ENCODE peak calls at places on chromosomes 7 and 10, in four cellular contexts. U is WERI-Rb-1; Z is CD4-positive, alpha-beta T cell; J is Peyer's patch. L is an unnamed sample.

GRCh38 chr10:79146611-79147130 is 77.9 kb downstream of the ZMIZ1 start:
- DNase-seq in U (no peak), Z (no peak), J (peak; percentile 69), L (no peak)

GRCh38 chr10:131571845-131572244 is 260.3 kb upstream of the TCERG1L start:
- DNase-seq in U (no peak), Z (no peak), J (peak; percentile 19), L (no peak)

GRCh38 chr7:1083729-1084657 is 3.9 kb upstream of the GPER1 start:
- DNase-seq in U (no peak), Z (no peak), J (no peak), L (no peak)

GRCh38 chr10:47167591-47167990 is 132.4 kb upstream of the GDF10 start:
- DNase-seq in U (no peak), Z (no peak), J (no peak), L (no peak)

GRCh38 chr10:79444243-79445119 is 943 bp downstream of the ZCCHC24 start:
- DNase-seq in U (peak; percentile 37), Z (peak; percentile 15), J (peak; percentile 76), L (peak; percentile 61)

GRCh38 chr7:141418087-141418486 is 133.1 kb upstream of the AGK start:
- DNase-seq in U (no peak), Z (no peak), J (no peak), L (no peak)

GRCh38 chr10:104033401-104033930 is 52.2 kb downstream of the COL17A1 start:
- DNase-seq in U (no peak), Z (no peak), J (no peak), L (no peak)

GRCh38 chr7:157309990-157310668 is 26.7 kb upstream of the DNAJB6 start:
- DNase-seq in U (no peak), Z (no peak), J (no peak), L (no peak)

GRCh38 chr10:132650611-132651250 is 113.1 kb downstream of the INPP5A start:
- DNase-seq in U (no peak), Z (no peak), J (no peak), L (no peak)

GRCh38 chr7:101179780-101180755 is at the start of gene NAT16:
- DNase-seq in U (no peak), Z (no peak), J (no peak), L (no peak)

GRCh38 chr10:113347508-113347907 is 205.3 kb upstream of the HABP2 start:
- DNase-seq in U (no peak), Z (no peak), J (no peak), L (no peak)

GRCh38 chr10:71638087-71638576 is 81.4 kb downstream of the C10orf105 start:
- DNase-seq in U (no peak), Z (no peak), J (peak; percentile 90), L (no peak)

GRCh38 chr10:125878957-125879835 is 1.9 kb downstream of the DHX32 start:
- DNase-seq in U (no peak), Z (no peak), J (no peak), L (no peak)

GRCh38 chr10:3658766-3659165 is 126.2 kb downstream of the KLF6 start:
- DNase-seq in U (no peak), Z (no peak), J (no peak), L (no peak)

GRCh38 chr10:73095479-73096021 is 1.1 kb downstream of the P4HA1 start:
- DNase-seq in U (peak; percentile 19), Z (peak; percentile 8), J (peak; percentile 66), L (peak; percentile 62)

GRCh38 chr10:36114913-36115312 is 472.8 kb upstream of the FZD8 start:
- DNase-seq in U (no peak), Z (no peak), J (no peak), L (no peak)

GRCh38 chr7:49023345-49024330 is 99.3 kb downstream of the CDC14C start:
- DNase-seq in U (no peak), Z (no peak), J (no peak), L (peak; percentile 2)

GRCh38 chr7:25432807-25433206 is 204.5 kb upstream of the NPVF start:
- DNase-seq in U (no peak), Z (no peak), J (no peak), L (no peak)

GRCh38 chr10:20598590-20598989 is 298.5 kb downstream of the NEBL start:
- DNase-seq in U (peak; percentile 22), Z (no peak), J (no peak), L (no peak)

GRCh38 chr7:157550300-157551275 is 213.8 kb downstream of the DNAJB6 start:
- DNase-seq in U (no peak), Z (no peak), J (peak; percentile 19), L (no peak)

GRCh38 chr7:39624202-39624807 is 933 bp downstream of the RALA start:
- DNase-seq in U (peak; percentile 28), Z (no peak), J (no peak), L (peak; percentile 10)

DNA sequence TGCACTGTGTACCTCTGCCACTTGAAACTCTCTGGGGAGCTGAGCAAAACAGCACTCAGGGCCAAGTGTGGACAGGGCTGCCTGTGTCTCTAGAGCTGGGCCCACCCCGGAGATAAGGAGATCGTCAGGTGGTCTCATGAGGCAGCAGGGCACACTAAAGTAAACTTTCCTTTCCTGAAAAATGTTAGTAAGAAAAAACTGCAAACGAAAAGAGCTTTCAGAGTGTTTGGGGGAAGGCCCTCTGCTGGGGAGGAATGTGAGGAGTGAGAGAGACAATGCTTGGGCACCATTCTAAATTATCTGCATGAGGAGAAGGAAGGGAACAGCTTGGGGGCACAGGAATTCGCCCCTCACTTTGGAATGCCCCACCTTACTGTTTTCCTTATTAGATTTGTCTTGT is 127.7 kb downstream of the ATXN7L1 start:
- DNase-seq in U (no peak), Z (no peak), J (no peak), L (no peak)
- TF ChIP-seq CTCF in U (no peak), Z (no peak), J (no peak), L (no peak)

DNA sequence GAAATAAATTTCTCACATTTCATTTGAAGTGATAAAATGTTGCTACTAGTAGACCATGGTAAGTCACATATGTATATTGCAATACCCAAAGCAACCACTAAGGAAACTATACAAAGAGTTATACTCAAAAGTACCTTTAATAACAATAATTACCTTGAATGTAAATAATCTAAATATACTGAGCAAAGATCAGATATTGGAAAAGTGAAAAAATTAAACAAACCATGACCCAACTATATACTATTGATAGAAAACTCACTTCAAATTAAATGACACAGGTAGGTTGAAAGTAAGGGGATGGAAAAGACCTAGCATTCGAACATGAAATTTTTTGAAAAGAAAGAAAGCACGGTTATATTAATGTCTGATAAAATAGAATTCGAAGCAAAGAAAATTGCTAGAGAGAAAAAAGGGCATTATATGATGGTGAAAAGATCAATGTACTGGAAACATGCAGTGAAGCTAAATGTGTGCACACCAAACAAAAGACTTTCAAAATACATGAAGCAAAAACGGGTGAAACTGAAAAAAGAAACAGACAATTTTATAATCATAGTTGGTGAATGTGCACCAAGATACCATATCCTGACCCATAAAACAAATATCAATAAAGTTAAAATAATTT is 29.1 kb downstream of the TFPI2 start:
- DNase-seq in U (no peak), Z (no peak), J (no peak), L (no peak)
- TF ChIP-seq CTCF in U (no peak), Z (no peak), J (peak; percentile 15), L (peak; percentile 44)

DNA sequence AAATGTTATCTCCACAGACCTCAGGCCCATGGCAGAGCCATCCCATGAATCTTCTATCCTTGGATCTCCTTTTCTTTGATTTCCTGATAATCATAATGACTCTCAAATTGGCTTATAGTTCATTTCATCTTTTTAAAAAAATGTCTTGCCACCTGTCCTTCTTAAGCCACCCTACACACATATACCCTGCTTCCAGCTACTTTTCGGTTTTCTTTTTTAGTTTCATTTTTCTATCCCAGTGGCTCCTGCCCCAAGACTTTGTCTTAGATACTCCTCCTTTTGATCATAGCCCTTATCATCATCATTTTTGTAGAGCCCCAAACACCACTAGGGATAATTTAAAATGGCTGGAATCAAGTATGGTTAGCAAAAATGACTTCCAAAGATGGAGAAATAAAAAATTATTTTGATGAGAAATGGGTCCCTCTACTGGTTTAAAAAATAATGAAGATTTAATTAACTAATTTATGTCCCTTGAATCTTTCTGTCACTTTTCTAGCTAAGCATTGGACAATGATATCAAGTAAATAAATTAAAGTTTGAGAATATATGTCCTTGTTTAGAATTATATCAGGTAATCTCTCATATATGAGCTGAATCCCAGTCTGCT is 277.3 kb upstream of the SEMA3D start:
- DNase-seq in U (no peak), Z (no peak), J (no peak), L (no peak)
- TF ChIP-seq CTCF in U (no peak), Z (no peak), J (no peak), L (no peak)

GRCh38 chr7:55133630-55134392 is 115.0 kb downstream of the EGFR start:
- DNase-seq in U (no peak), Z (no peak), J (no peak), L (no peak)
- TF ChIP-seq CTCF in U (no peak), Z (no peak), J (no peak), L (no peak)

GRCh38 chr10:18793951-18794350 is 134.7 kb downstream of the ARL5B start:
- DNase-seq in U (no peak), Z (no peak), J (no peak), L (no peak)
- TF ChIP-seq CTCF in U (no peak), Z (no peak), J (no peak), L (peak; percentile 33)

GRCh38 chr7:2806571-2806970 is 37.5 kb downstream of the GNA12 start:
- DNase-seq in U (no peak), Z (no peak), J (no peak), L (no peak)
- TF ChIP-seq CTCF in U (no peak), Z (no peak), J (no peak), L (no peak)

GRCh38 chr10:110137142-110137545 is 70.3 kb upstream of the MXI1 start:
- DNase-seq in U (no peak), Z (no peak), J (no peak), L (no peak)
- TF ChIP-seq CTCF in U (peak; percentile 58), Z (peak; percentile 93), J (peak; percentile 94), L (peak; percentile 71)

GRCh38 chr7:150974468-150975391 is 3.4 kb downstream of the KCNH2 start:
- DNase-seq in U (peak; percentile 58), Z (peak; percentile 79), J (peak; percentile 90), L (peak; percentile 74)
- TF ChIP-seq CTCF in U (peak; percentile 38), Z (peak; percentile 24), J (no peak), L (peak; percentile 23)